ENCODE peak calls at places on chromosomes 1 and 21, in eight cellular contexts. K is brain microvascular endothelial cell; Z is stimulated activated CD4-positive, alpha-beta T cell treated with anti-CD3 and anti-CD28 coated beads, Interleukin-4, amount 100 ng/mL, for 48 hours; U is effector memory CD4-positive, alpha-beta T cell; J is NCI-H1694; E is foreskin keratinocyte; B is activated effector memory CD4-positive, alpha-beta T cell treated with anti-CD3 and anti-CD28 coated beads, Interleukin-2, amount 50 U/mL, for 16 hours; P is H1. T is an unnamed sample.

GRCh38 chr1:39928809-39929587 is 25.9 kb upstream of the MFSD2A start:
- DNase-seq in K (no peak), Z (no peak), U (no peak), J (peak; percentile 98), E (no peak), B (no peak), P (no peak), T (no peak)

GRCh38 chr1:203818399-203818798 is 23.0 kb downstream of the ZBED6 start:
- DNase-seq in K (no peak), Z (no peak), U (no peak), J (no peak), E (no peak), B (no peak), P (no peak), T (no peak)

GRCh38 chr1:201074018-201074417 is 38.2 kb downstream of the CACNA1S start:
- DNase-seq in K (no peak), Z (no peak), U (no peak), J (no peak), E (no peak), B (no peak), P (no peak), T (no peak)

GRCh38 chr1:9438431-9439073 is 100.7 kb upstream of the SLC25A33 start:
- DNase-seq in K (peak; percentile 80), Z (no peak), U (no peak), J (no peak), E (peak; percentile 59), B (no peak), P (no peak), T (peak; percentile 15)

GRCh38 chr21:36471254-36471723 is 8.6 kb downstream of the CLDN14 start:
- DNase-seq in K (peak; percentile 83), Z (no peak), U (no peak), J (no peak), E (peak; percentile 56), B (no peak), P (no peak), T (no peak)

GRCh38 chr1:196910208-196910607 is 22.4 kb downstream of the CFHR4 start:
- DNase-seq in K (peak; percentile 14), Z (no peak), U (no peak), J (peak; percentile 5), E (no peak), B (no peak), P (no peak), T (no peak)

GRCh38 chr1:47529520-47530098 is 91.8 kb downstream of the FOXD2 start:
- DNase-seq in K (no peak), Z (no peak), U (no peak), J (no peak), E (no peak), B (no peak), P (no peak), T (no peak)

GRCh38 chr1:77888071-77888428 is 374 bp upstream of the NEXN start:
- DNase-seq in K (peak; percentile 53), Z (no peak), U (no peak), J (no peak), E (peak; percentile 14), B (no peak), P (no peak), T (no peak)

GRCh38 chr1:66380452-66381212 is 153.3 kb upstream of the SGIP1 start:
- DNase-seq in K (no peak), Z (no peak), U (no peak), J (no peak), E (no peak), B (no peak), P (no peak), T (no peak)

GRCh38 chr1:201944002-201944401 is 2.3 kb downstream of the LMOD1 start:
- DNase-seq in K (no peak), Z (no peak), U (no peak), J (no peak), E (no peak), B (no peak), P (no peak), T (no peak)

GRCh38 chr1:90725341-90725960 is 8.3 kb upstream of the BARHL2 start:
- DNase-seq in K (no peak), Z (no peak), U (no peak), J (no peak), E (no peak), B (no peak), P (peak; percentile 67), T (no peak)

GRCh38 chr1:52266507-52266906 is 99.5 kb downstream of the CC2D1B start:
- DNase-seq in K (no peak), Z (no peak), U (no peak), J (no peak), E (no peak), B (no peak), P (no peak), T (no peak)

GRCh38 chr1:58893257-58893869 is 109.5 kb upstream of the JUN start:
- DNase-seq in K (no peak), Z (no peak), U (no peak), J (peak; percentile 75), E (no peak), B (no peak), P (no peak), T (no peak)

GRCh38 chr1:205518616-205519540 is 14.4 kb downstream of the CDK18 start:
- DNase-seq in K (no peak), Z (no peak), U (no peak), J (peak; percentile 32), E (no peak), B (no peak), P (no peak), T (peak; percentile 89)

GRCh38 chr1:82269466-82269865 is 468.7 kb downstream of the ADGRL2 start:
- DNase-seq in K (peak; percentile 47), Z (no peak), U (no peak), J (no peak), E (peak; percentile 56), B (no peak), P (no peak), T (no peak)

GRCh38 chr1:10185759-10186158 is 24.6 kb upstream of the KIF1B start:
- DNase-seq in K (no peak), Z (no peak), U (no peak), J (no peak), E (no peak), B (no peak), P (no peak), T (no peak)

GRCh38 chr1:999797-1000356 is at the start of gene HES4:
- DNase-seq in K (peak; percentile 89), Z (no peak), U (peak; percentile 37), J (peak; percentile 58), E (peak; percentile 54), B (peak; percentile 84), P (peak; percentile 93), T (peak; percentile 79)

GRCh38 chr1:119887428-119887827 is 8.9 kb downstream of the ADAM30 start:
- DNase-seq in K (no peak), Z (no peak), U (no peak), J (no peak), E (no peak), B (no peak), P (no peak), T (no peak)

GRCh38 chr1:897176-897575 is 26.5 kb upstream of the SAMD11 start:
- DNase-seq in K (no peak), Z (no peak), U (no peak), J (no peak), E (no peak), B (no peak), P (no peak), T (no peak)

GRCh38 chr1:15352122-15352957 is 57.3 kb upstream of the EFHD2 start:
- DNase-seq in K (peak; percentile 69), Z (peak; percentile 14), U (peak; percentile 8), J (no peak), E (peak; percentile 87), B (peak; percentile 68), P (no peak), T (no peak)

GRCh38 chr1:107829083-107829771 is 135.8 kb downstream of the VAV3 start:
- DNase-seq in K (peak; percentile 22), Z (no peak), U (no peak), J (peak; percentile 31), E (no peak), B (no peak), P (no peak), T (no peak)

GRCh38 chr1:59678065-59678808 is 136.5 kb upstream of the HOOK1 start:
- DNase-seq in K (peak; percentile 46), Z (no peak), U (no peak), J (no peak), E (no peak), B (no peak), P (no peak), T (no peak)

GRCh38 chr1:42931108-42931539 is 27.5 kb downstream of the SLC2A1 start:
- DNase-seq in K (no peak), Z (peak; percentile 24), U (peak; percentile 35), J (peak; percentile 25), E (no peak), B (peak; percentile 81), P (no peak), T (no peak)

GRCh38 chr1:246961939-246962373 is 30.2 kb upstream of the AHCTF1 start:
- DNase-seq in K (no peak), Z (no peak), U (no peak), J (no peak), E (no peak), B (no peak), P (no peak), T (no peak)

GRCh38 chr1:28173980-28174297 is 2.6 kb downstream of the PTAFR start:
- DNase-seq in K (peak; percentile 20), Z (no peak), U (no peak), J (no peak), E (no peak), B (no peak), P (no peak), T (no peak)

GRCh38 chr1:113674591-113674990 is 84.7 kb downstream of the PHTF1 start:
- DNase-seq in K (no peak), Z (no peak), U (no peak), J (no peak), E (no peak), B (no peak), P (no peak), T (no peak)

GRCh38 chr1:26305667-26306289 is 658 bp downstream of the UBXN11 start:
- DNase-seq in K (no peak), Z (no peak), U (no peak), J (no peak), E (no peak), B (no peak), P (no peak), T (no peak)

GRCh38 chr1:226875641-226876295 is 5.4 kb downstream of the PSEN2 start:
- DNase-seq in K (peak; percentile 16), Z (no peak), U (no peak), J (no peak), E (peak; percentile 35), B (no peak), P (no peak), T (no peak)

GRCh38 chr21:36450511-36450910 is 29.4 kb downstream of the CLDN14 start:
- DNase-seq in K (peak; percentile 57), Z (no peak), U (no peak), J (no peak), E (no peak), B (no peak), P (no peak), T (no peak)

GRCh38 chr1:155272466-155273133 is 704 bp downstream of the CLK2 start:
- DNase-seq in K (peak; percentile 53), Z (no peak), U (no peak), J (peak; percentile 54), E (peak; percentile 32), B (no peak), P (no peak), T (no peak)

GRCh38 chr21:20341431-20341830 is 656.8 kb upstream of the NCAM2 start:
- DNase-seq in K (no peak), Z (no peak), U (no peak), J (no peak), E (no peak), B (no peak), P (no peak), T (no peak)

GRCh38 chr1:2803931-2804627 is 2.6 kb upstream of the TTC34 start:
- DNase-seq in K (no peak), Z (no peak), U (no peak), J (no peak), E (no peak), B (peak; percentile 51), P (no peak), T (no peak)

GRCh38 chr1:181314010-181314409 is 169.3 kb upstream of the CACNA1E start:
- DNase-seq in K (no peak), Z (no peak), U (no peak), J (no peak), E (no peak), B (no peak), P (no peak), T (no peak)

GRCh38 chr1:32427264-32427963 is 33.2 kb upstream of the BSDC1 start:
- DNase-seq in K (no peak), Z (no peak), U (no peak), J (no peak), E (no peak), B (no peak), P (no peak), T (no peak)

T was measured in hypothalamus.